ENCODE peak calls at places on chromosomes 7 and 10, in four cellular contexts. X is upper lobe of left lung, H is suprapubic skin, Q is transverse colon. R is an unnamed sample.

GRCh38 chr10:65194131-65194530 is 1672.9 kb downstream of the REEP3 start:
- DNase-seq in X (no peak), H (no peak), Q (no peak), R (peak; percentile 22)

GRCh38 chr10:118585794-118586193 is 9.7 kb downstream of the PRLHR start:
- DNase-seq in X (no peak), H (no peak), Q (no peak), R (no peak)

GRCh38 chr7:116674508-116675173 is 2.6 kb downstream of the MET start:
- DNase-seq in X (no peak), H (no peak), Q (no peak), R (no peak)

GRCh38 chr10:51768886-51769285 is 69.5 kb upstream of the CSTF2T start:
- DNase-seq in X (no peak), H (no peak), Q (no peak), R (no peak)

GRCh38 chr10:89391882-89392756 is at the start of gene IFIT1:
- DNase-seq in X (no peak), H (no peak), Q (peak; percentile 59), R (peak; percentile 64)

GRCh38 chr7:44963526-44964290 is 15.1 kb downstream of the MYO1G start:
- DNase-seq in X (no peak), H (peak; percentile 70), Q (no peak), R (no peak)

GRCh38 chr7:40200791-40201190 is 66.0 kb downstream of the SUGCT start:
- DNase-seq in X (no peak), H (no peak), Q (no peak), R (no peak)

GRCh38 chr7:153567426-153567825 is 484.8 kb upstream of the DPP6 start:
- DNase-seq in X (no peak), H (no peak), Q (peak; percentile 31), R (no peak)

GRCh38 chr10:60262647-60263126 is 127.0 kb downstream of the ANK3 start:
- DNase-seq in X (no peak), H (no peak), Q (no peak), R (no peak)

GRCh38 chr7:134845461-134845860 is 66.0 kb downstream of the CALD1 start:
- DNase-seq in X (no peak), H (no peak), Q (no peak), R (peak; percentile 6)

GRCh38 chr7:143008007-143008901 is 18.7 kb downstream of the OR9A2 start:
- DNase-seq in X (peak; percentile 81), H (peak; percentile 88), Q (peak; percentile 80), R (peak; percentile 44)

GRCh38 chr10:34288634-34289033 is 526.5 kb downstream of the PARD3 start:
- DNase-seq in X (no peak), H (no peak), Q (no peak), R (no peak)

GRCh38 chr7:105403128-105403527 is 14.4 kb upstream of the SRPK2 start:
- DNase-seq in X (no peak), H (no peak), Q (no peak), R (no peak)

GRCh38 chr7:139687980-139688632 is 89.7 kb downstream of the HIPK2 start:
- DNase-seq in X (no peak), H (no peak), Q (no peak), R (peak; percentile 47)

GRCh38 chr7:13770305-13770704 is 219.2 kb downstream of the ETV1 start:
- DNase-seq in X (no peak), H (no peak), Q (no peak), R (no peak)

GRCh38 chr10:3225589-3225988 is 53.0 kb upstream of the PITRM1 start:
- DNase-seq in X (no peak), H (no peak), Q (no peak), R (no peak)

GRCh38 chr7:137343483-137343841 is at the start of gene PTN:
- DNase-seq in X (peak; percentile 27), H (no peak), Q (peak; percentile 13), R (peak; percentile 33)

GRCh38 chr7:157475601-157476000 is 138.8 kb downstream of the DNAJB6 start:
- DNase-seq in X (no peak), H (peak; percentile 48), Q (no peak), R (no peak)

GRCh38 chr7:142872106-142872675 is 13.4 kb downstream of the TRPV6 start:
- DNase-seq in X (no peak), H (peak; percentile 72), Q (no peak), R (no peak)

GRCh38 chr7:73832806-73833205 is 2.0 kb downstream of the CLDN4 start:
- DNase-seq in X (no peak), H (no peak), Q (peak; percentile 40), R (no peak)

GRCh38 chr7:28802450-28802849 is 155.7 kb downstream of the TRIL start:
- DNase-seq in X (no peak), H (no peak), Q (no peak), R (no peak)

GRCh38 chr7:16078076-16078952 is 343.0 kb downstream of the CRPPA start:
- DNase-seq in X (no peak), H (no peak), Q (no peak), R (no peak)

GRCh38 chr7:138072726-138073125 is 3.5 kb upstream of the AKR1D1 start:
- DNase-seq in X (no peak), H (no peak), Q (no peak), R (no peak)

GRCh38 chr7:44565097-44565794 is 8.5 kb downstream of the DDX56 start:
- DNase-seq in X (peak; percentile 86), H (peak; percentile 79), Q (peak; percentile 75), R (peak; percentile 76)

GRCh38 chr7:128190051-128190640 is 50.9 kb upstream of the LEP start:
- DNase-seq in X (no peak), H (peak; percentile 61), Q (no peak), R (no peak)

GRCh38 chr7:90262438-90262837 is 17.5 kb downstream of the CFAP69 start:
- DNase-seq in X (no peak), H (no peak), Q (no peak), R (no peak)

GRCh38 chr10:127948791-127949190 is 41.9 kb downstream of the PTPRE start:
- DNase-seq in X (no peak), H (no peak), Q (no peak), R (no peak)

GRCh38 chr7:104973909-104974415 is 40.0 kb upstream of the KMT2E start:
- DNase-seq in X (no peak), H (no peak), Q (no peak), R (no peak)

GRCh38 chr10:49053053-49053997 is 62.0 kb downstream of the VSTM4 start:
- DNase-seq in X (no peak), H (no peak), Q (no peak), R (no peak)

GRCh38 chr10:86017841-86018734 is 348.5 kb downstream of the GRID1 start:
- DNase-seq in X (no peak), H (no peak), Q (no peak), R (no peak)

GRCh38 chr7:128022631-128023532 is 8.4 kb downstream of the LRRC4 start:
- DNase-seq in X (no peak), H (no peak), Q (no peak), R (no peak)

GRCh38 chr7:27897001-27897400 is 157.0 kb downstream of the TAX1BP1 start:
- DNase-seq in X (no peak), H (no peak), Q (no peak), R (no peak)

GRCh38 chr7:8228766-8229674 is 32.9 kb downstream of the ICA1 start:
- DNase-seq in X (no peak), H (no peak), Q (no peak), R (no peak)

GRCh38 chr7:84216477-84216876 is 21.9 kb upstream of the SEMA3A start:
- DNase-seq in X (no peak), H (no peak), Q (no peak), R (no peak)

GRCh38 chr7:32108651-32109050 is 38.4 kb upstream of the PDE1C start:
- DNase-seq in X (no peak), H (no peak), Q (no peak), R (peak; percentile 49)

GRCh38 chr10:6091630-6092029 is 2.8 kb downstream of the RBM17 start:
- DNase-seq in X (no peak), H (no peak), Q (no peak), R (no peak)

GRCh38 chr7:111274882-111275281 is 184.0 kb downstream of the LRRN3 start:
- DNase-seq in X (no peak), H (no peak), Q (no peak), R (no peak)

GRCh38 chr10:128774979-128775378 is 648.8 kb upstream of the MKI67 start:
- DNase-seq in X (no peak), H (no peak), Q (no peak), R (no peak)

GRCh38 chr7:101217388-101218235 is at the start of the genes PLOD3 and ZNHIT1:
- DNase-seq in X (peak; percentile 97), H (peak; percentile 98), Q (peak; percentile 98), R (peak; percentile 97)
- TF ChIP-seq POLR2A in X (no peak), H (no peak), Q (peak; percentile 64), R (no peak)

DNA sequence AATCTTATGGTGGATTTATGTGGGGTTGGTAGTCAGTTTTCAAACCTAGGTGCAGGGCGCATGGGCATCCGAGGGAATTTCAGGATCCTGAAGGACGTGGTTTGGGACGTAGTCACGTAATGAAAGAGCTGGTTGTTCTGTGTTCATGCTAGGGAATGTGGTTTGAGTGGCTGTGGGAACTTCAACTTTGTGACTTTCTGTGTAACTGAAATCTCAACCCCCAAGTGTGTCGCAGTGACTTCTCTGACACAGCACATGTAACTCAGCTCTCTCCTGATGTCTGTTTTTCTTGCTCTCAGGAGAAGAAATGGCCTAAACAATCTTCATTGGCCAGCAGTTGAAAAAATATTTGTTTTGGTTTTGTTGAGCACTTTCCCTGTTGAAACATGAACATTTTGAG is 199.0 kb downstream of the PTEN start:
- DNase-seq in X (no peak), H (no peak), Q (no peak), R (no peak)
- TF ChIP-seq POLR2A in X (no peak), H (no peak), Q (no peak), R (no peak)

GRCh38 chr7:100801833-100802568 is 25.3 kb downstream of the EPHB4 start:
- DNase-seq in X (no peak), H (no peak), Q (peak; percentile 80), R (peak; percentile 96)
- TF ChIP-seq POLR2A in X (no peak), H (no peak), Q (no peak), R (peak; percentile 31)

GRCh38 chr10:133133471-133134231 is 26.4 kb upstream of the KNDC1 start:
- DNase-seq in X (peak; percentile 75), H (no peak), Q (no peak), R (no peak)

GRCh38 chr10:133132711-133133291 is 27.2 kb upstream of the KNDC1 start:
- DNase-seq in X (peak; percentile 63), H (no peak), Q (no peak), R (no peak)

GRCh38 chr10:133131053-133131452 is 29.0 kb upstream of the KNDC1 start:
- DNase-seq in X (peak; percentile 55), H (no peak), Q (no peak), R (no peak)

GRCh38 chr10:133130602-133131001 is 29.4 kb upstream of the KNDC1 start:
- DNase-seq in X (no peak), H (no peak), Q (no peak), R (no peak)

GRCh38 chr10:133131754-133132710 is 28.0 kb upstream of the KNDC1 start:
- DNase-seq in X (peak; percentile 71), H (no peak), Q (no peak), R (no peak)
- TF ChIP-seq POLR2A in X (no peak), H (no peak), Q (no peak), R (no peak)

GRCh38 chr7:130909881-130910672 is 176.1 kb upstream of the KLF14 start:
- DNase-seq in X (no peak), H (no peak), Q (no peak), R (no peak)
- TF ChIP-seq POLR2A in X (no peak), H (no peak), Q (no peak), R (no peak)

R was measured in H54.